ENCODE peak calls at places on chromosome 7, in five cellular contexts. One of them, this sample, is unnamed.

GRCh38 chr7:106717997-106718871 is 57.3 kb upstream of the CCDC71L start:
- DNase-seq in Calu3: peak
- DNase-seq in B cell: peak
- DNase-seq in GM13977: peak
- DNase-seq in H1: no peak
- DNase-seq in this sample: peak

GRCh38 chr7:1669486-1669951 is 558 bp upstream of the ELFN1 start:
- DNase-seq in H1: peak
- DNase-seq in Calu3: no peak
- DNase-seq in B cell: peak
- DNase-seq in GM13977: peak
- DNase-seq in this sample: peak

GRCh38 chr7:94003446-94004023 is 620 bp downstream of the BET1 start:
- DNase-seq in Calu3: no peak
- DNase-seq in H1: no peak
- DNase-seq in B cell: no peak
- DNase-seq in GM13977: peak
- DNase-seq in this sample: peak

GRCh38 chr7:94177441-94177840 is 173.3 kb upstream of the BET1 start:
- DNase-seq in B cell: no peak
- DNase-seq in GM13977: no peak
- DNase-seq in Calu3: no peak
- DNase-seq in H1: no peak
- DNase-seq in this sample: no peak

GRCh38 chr7:44735403-44736165 is 13.1 kb upstream of the ZMIZ2 start:
- DNase-seq in H1: no peak
- DNase-seq in GM13977: no peak
- DNase-seq in Calu3: peak
- DNase-seq in B cell: no peak
- DNase-seq in this sample: peak

GRCh38 chr7:34928052-34928451 is 109.2 kb downstream of the DPY19L1 start:
- DNase-seq in H1: peak
- DNase-seq in Calu3: peak
- DNase-seq in GM13977: no peak
- DNase-seq in B cell: no peak
- DNase-seq in this sample: peak

GRCh38 chr7:155558351-155558750 is 12.0 kb upstream of the CNPY1 start:
- DNase-seq in Calu3: no peak
- DNase-seq in B cell: no peak
- DNase-seq in GM13977: no peak
- DNase-seq in H1: no peak
- DNase-seq in this sample: no peak

GRCh38 chr7:122311719-122312118 is 7.2 kb upstream of the FEZF1 start:
- DNase-seq in GM13977: no peak
- DNase-seq in B cell: no peak
- DNase-seq in Calu3: no peak
- DNase-seq in H1: peak
- DNase-seq in this sample: no peak

GRCh38 chr7:148697256-148697841 is 1.4 kb upstream of the CUL1 start:
- DNase-seq in Calu3: no peak
- DNase-seq in H1: no peak
- DNase-seq in B cell: peak
- DNase-seq in GM13977: no peak
- DNase-seq in this sample: peak

GRCh38 chr7:20642171-20642570 is 26.7 kb downstream of the ABCB5 start:
- DNase-seq in B cell: no peak
- DNase-seq in GM13977: no peak
- DNase-seq in H1: no peak
- DNase-seq in Calu3: no peak
- DNase-seq in this sample: no peak

GRCh38 chr7:3217166-3217565 is 83.9 kb upstream of the SDK1 start:
- DNase-seq in GM13977: no peak
- DNase-seq in Calu3: peak
- DNase-seq in B cell: no peak
- DNase-seq in H1: no peak
- DNase-seq in this sample: no peak

DNA sequence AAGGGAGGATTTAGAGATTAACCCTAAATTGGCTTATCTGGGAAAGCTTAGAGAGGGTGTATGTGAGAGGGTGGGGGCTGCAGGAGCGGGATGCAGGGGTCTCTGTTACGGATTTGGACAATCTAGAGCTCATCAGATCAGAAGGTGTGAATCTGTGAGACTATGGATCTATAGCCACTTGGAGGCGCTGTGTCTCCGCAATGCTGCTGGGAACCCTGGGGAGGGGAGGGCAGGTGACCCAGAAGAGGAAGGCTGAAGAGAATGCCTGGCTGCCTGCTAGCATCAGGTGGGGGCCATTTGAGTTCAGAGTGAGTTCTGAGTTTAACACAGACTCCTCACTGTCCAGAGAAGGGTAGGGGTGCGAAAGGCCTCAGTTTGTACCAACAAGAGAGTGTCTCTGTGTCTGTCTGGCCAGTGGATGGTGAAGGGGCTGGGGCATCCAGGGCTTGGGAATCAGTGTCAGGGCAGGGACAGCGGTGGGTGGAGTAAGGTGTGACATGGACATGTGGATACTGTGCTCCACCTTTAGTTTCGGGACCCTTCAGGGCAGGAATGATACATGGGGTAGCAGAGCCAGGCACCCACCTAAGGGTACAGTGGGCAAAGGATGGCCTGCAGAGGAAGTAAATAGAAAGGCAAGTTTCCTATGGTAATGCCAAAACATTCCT is 187.3 kb upstream of the PRSS58 start:
- DNase-seq in GM13977: no peak
- DNase-seq in Calu3: peak
- DNase-seq in B cell: no peak
- DNase-seq in H1: peak
- DNase-seq in this sample: peak
- TF ChIP-seq CTCF in GM13977: peak
- TF ChIP-seq CTCF in Calu3: no peak
- TF ChIP-seq CTCF in B cell: no peak
- TF ChIP-seq CTCF in H1: peak
- TF ChIP-seq CTCF in this sample: peak

GRCh38 chr7:21719846-21720245 is 177.0 kb downstream of the DNAH11 start:
- DNase-seq in Calu3: no peak
- DNase-seq in H1: no peak
- DNase-seq in GM13977: no peak
- DNase-seq in B cell: no peak
- DNase-seq in this sample: no peak

GRCh38 chr7:21724562-21724961 is 181.7 kb downstream of the DNAH11 start:
- DNase-seq in GM13977: no peak
- DNase-seq in Calu3: no peak
- DNase-seq in B cell: no peak
- DNase-seq in H1: no peak
- DNase-seq in this sample: no peak

GRCh38 chr7:21717323-21717722 is 174.5 kb downstream of the DNAH11 start:
- DNase-seq in GM13977: no peak
- DNase-seq in H1: no peak
- DNase-seq in Calu3: no peak
- DNase-seq in B cell: no peak
- DNase-seq in this sample: no peak

GRCh38 chr7:21722371-21722770 is 179.5 kb downstream of the DNAH11 start:
- DNase-seq in GM13977: no peak
- DNase-seq in H1: no peak
- DNase-seq in B cell: no peak
- DNase-seq in Calu3: no peak
- DNase-seq in this sample: no peak
- TF ChIP-seq CTCF in GM13977: no peak
- TF ChIP-seq CTCF in H1: no peak
- TF ChIP-seq CTCF in B cell: peak
- TF ChIP-seq CTCF in Calu3: peak
- TF ChIP-seq CTCF in this sample: peak

GRCh38 chr7:157875230-157876179 is 538.7 kb downstream of the DNAJB6 start:
- DNase-seq in B cell: peak
- DNase-seq in H1: peak
- DNase-seq in GM13977: no peak
- DNase-seq in Calu3: no peak
- DNase-seq in this sample: peak
- TF ChIP-seq CTCF in B cell: no peak
- TF ChIP-seq CTCF in H1: peak
- TF ChIP-seq CTCF in GM13977: peak
- TF ChIP-seq CTCF in Calu3: no peak
- TF ChIP-seq CTCF in this sample: peak

DNA sequence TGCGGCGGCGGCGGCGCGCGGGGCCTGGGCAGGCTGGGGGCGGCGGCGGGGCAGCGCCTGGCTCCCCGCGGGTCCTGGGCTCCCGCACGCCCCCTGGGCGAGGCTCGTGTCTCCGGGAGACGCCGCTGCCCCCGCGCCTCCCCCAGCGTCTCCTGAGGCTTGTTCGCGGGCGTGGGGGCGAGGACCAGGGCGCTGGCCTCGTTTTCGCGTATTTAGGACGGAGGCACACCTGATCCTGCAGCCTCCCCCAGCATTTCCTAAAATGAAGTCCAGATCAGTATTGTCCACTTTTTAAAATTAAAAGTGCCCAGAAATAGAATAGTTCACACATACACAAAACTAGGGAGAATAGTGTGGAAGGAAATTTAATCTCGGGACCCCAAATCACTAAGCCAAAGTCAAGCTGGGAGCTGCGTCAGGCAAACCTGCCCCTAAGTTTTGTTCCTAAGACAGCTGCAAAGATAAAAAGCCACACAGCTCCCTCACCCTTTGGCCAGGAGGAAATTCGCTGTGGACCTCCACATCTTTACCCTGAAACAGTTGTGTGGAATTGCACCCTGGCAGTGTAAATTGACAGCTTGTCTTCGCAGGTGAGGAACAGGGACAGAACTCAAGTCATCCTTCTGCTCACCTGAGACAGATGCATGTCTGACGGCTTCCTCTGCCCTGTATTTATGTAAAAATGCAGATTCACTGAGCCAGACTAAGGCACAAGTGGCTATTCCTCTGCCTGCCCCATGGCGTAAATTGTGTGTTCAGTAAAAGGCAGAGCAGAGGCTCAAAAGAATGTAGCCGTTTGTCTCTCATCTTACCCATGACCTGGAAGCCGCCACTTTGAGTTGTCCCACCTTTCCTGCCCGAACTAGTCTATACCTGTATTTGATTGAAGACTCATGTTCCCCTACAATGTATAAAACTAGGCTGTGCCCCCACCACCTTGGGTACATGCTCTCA is 740 bp downstream of the GALNT11 start:
- DNase-seq in GM13977: peak
- DNase-seq in H1: no peak
- DNase-seq in B cell: no peak
- DNase-seq in Calu3: no peak
- DNase-seq in this sample: peak
- TF ChIP-seq CTCF in GM13977: peak
- TF ChIP-seq CTCF in H1: no peak
- TF ChIP-seq CTCF in B cell: no peak
- TF ChIP-seq CTCF in Calu3: no peak
- TF ChIP-seq CTCF in this sample: peak

GRCh38 chr7:51457079-51457478 is 140.5 kb upstream of the COBL start:
- DNase-seq in B cell: no peak
- DNase-seq in GM13977: no peak
- DNase-seq in H1: no peak
- DNase-seq in Calu3: no peak
- DNase-seq in this sample: no peak

GRCh38 chr7:51456471-51457060 is 140.0 kb upstream of the COBL start:
- DNase-seq in B cell: no peak
- DNase-seq in GM13977: no peak
- DNase-seq in H1: no peak
- DNase-seq in Calu3: no peak
- DNase-seq in this sample: no peak

GRCh38 chr7:51458693-51459092 is 142.1 kb upstream of the COBL start:
- DNase-seq in H1: no peak
- DNase-seq in Calu3: no peak
- DNase-seq in GM13977: no peak
- DNase-seq in B cell: no peak
- DNase-seq in this sample: no peak

GRCh38 chr7:51455948-51456347 is 139.3 kb upstream of the COBL start:
- DNase-seq in B cell: no peak
- DNase-seq in Calu3: no peak
- DNase-seq in H1: no peak
- DNase-seq in GM13977: no peak
- DNase-seq in this sample: no peak

GRCh38 chr7:51459809-51460208 is 143.2 kb upstream of the COBL start:
- DNase-seq in GM13977: no peak
- DNase-seq in H1: no peak
- DNase-seq in Calu3: no peak
- DNase-seq in B cell: no peak
- DNase-seq in this sample: no peak
- TF ChIP-seq CTCF in GM13977: no peak
- TF ChIP-seq CTCF in H1: peak
- TF ChIP-seq CTCF in Calu3: no peak
- TF ChIP-seq CTCF in B cell: no peak
- TF ChIP-seq CTCF in this sample: no peak

GRCh38 chr7:107982918-107983389 is 20.0 kb downstream of the LAMB1 start:
- DNase-seq in H1: no peak
- DNase-seq in B cell: no peak
- DNase-seq in Calu3: no peak
- DNase-seq in GM13977: no peak
- DNase-seq in this sample: no peak
- TF ChIP-seq CTCF in H1: no peak
- TF ChIP-seq CTCF in B cell: no peak
- TF ChIP-seq CTCF in Calu3: no peak
- TF ChIP-seq CTCF in GM13977: no peak
- TF ChIP-seq CTCF in this sample: no peak

GRCh38 chr7:7135074-7135473 is 47.3 kb upstream of the C1GALT1 start:
- DNase-seq in GM13977: no peak
- DNase-seq in B cell: no peak
- DNase-seq in Calu3: no peak
- DNase-seq in H1: no peak
- DNase-seq in this sample: no peak

GRCh38 chr7:7134036-7134435 is 48.3 kb upstream of the C1GALT1 start:
- DNase-seq in B cell: no peak
- DNase-seq in GM13977: no peak
- DNase-seq in Calu3: no peak
- DNase-seq in H1: no peak
- DNase-seq in this sample: no peak

GRCh38 chr7:7127773-7128172 is 54.6 kb upstream of the C1GALT1 start:
- DNase-seq in GM13977: no peak
- DNase-seq in H1: no peak
- DNase-seq in Calu3: no peak
- DNase-seq in B cell: no peak
- DNase-seq in this sample: no peak

GRCh38 chr7:7129381-7129780 is 53.0 kb upstream of the C1GALT1 start:
- DNase-seq in H1: no peak
- DNase-seq in Calu3: no peak
- DNase-seq in B cell: no peak
- DNase-seq in GM13977: no peak
- DNase-seq in this sample: no peak

DNA sequence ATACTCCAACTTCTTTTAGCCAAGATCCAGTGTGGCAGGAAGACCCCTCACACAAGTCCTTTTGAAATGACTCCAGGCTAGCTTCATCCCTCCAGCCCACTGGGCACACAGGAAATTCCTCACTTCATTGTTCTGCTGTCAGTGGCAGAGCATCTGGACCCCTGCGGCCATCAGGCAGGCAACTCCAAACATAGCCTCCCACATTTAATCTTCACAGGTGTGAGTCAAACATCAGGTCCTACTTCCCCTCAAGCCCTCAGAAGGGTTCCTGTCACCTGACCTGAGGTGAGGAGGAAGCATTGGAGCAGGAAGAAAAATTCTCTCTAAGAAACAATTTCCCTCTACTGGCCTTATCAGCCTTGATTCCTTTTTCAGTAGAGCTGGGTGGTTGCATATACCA is 51.1 kb upstream of the C1GALT1 start:
- DNase-seq in B cell: no peak
- DNase-seq in Calu3: no peak
- DNase-seq in GM13977: no peak
- DNase-seq in H1: no peak
- DNase-seq in this sample: no peak
- TF ChIP-seq CTCF in B cell: no peak
- TF ChIP-seq CTCF in Calu3: no peak
- TF ChIP-seq CTCF in GM13977: no peak
- TF ChIP-seq CTCF in H1: no peak
- TF ChIP-seq CTCF in this sample: no peak

This sample was measured in activated CD8-positive, alpha-beta T cell treated with anti-CD3 and anti-CD28 coated beads for 36 hours.